ENCODE peak calls at places on chromosomes 3 and 15, in seven cellular contexts. V is HS-27A; O is activated CD4-positive, alpha-beta memory T cell treated with anti-CD3 and anti-CD28 coated beads, Interleukin-2, amount 10 ng/mL, durations not matched to agents 7 days and 5 days; W is left ventricle myocardium inferior; P is SK-N-SH; M is Peyer's patch; N is NCI-H2029. T is an unnamed sample.
A peak's percentile ranks its signal among the peaks of the same experiment; 100 is the strongest.

GRCh38 chr3:11452988-11453847 is 181.0 kb downstream of the ATG7 start:
- DNase-seq in V (peak; percentile 38), O (no peak), W (no peak), P (no peak), M (no peak), N (peak; percentile 64), T (no peak)

GRCh38 chr3:21170964-21171363 is 580.0 kb downstream of the ZNF385D start:
- DNase-seq in V (no peak), O (no peak), W (no peak), P (peak; percentile 17), M (no peak), N (no peak), T (no peak)

GRCh38 chr3:64909757-64910475 is 222.1 kb upstream of the ADAMTS9 start:
- DNase-seq in V (no peak), O (no peak), W (no peak), P (no peak), M (no peak), N (no peak), T (no peak)

GRCh38 chr3:157381606-157382005 is 55.0 kb upstream of the PTX3 start:
- DNase-seq in V (no peak), O (no peak), W (no peak), P (no peak), M (no peak), N (no peak), T (no peak)

GRCh38 chr3:123688241-123688747 is 103.4 kb upstream of the HACD2 start:
- DNase-seq in V (peak; percentile 93), O (no peak), W (no peak), P (no peak), M (no peak), N (no peak), T (no peak)

GRCh38 chr3:13022348-13023250 is 50.6 kb downstream of the IQSEC1 start:
- DNase-seq in V (peak; percentile 62), O (no peak), W (peak; percentile 85), P (peak; percentile 90), M (peak; percentile 79), N (peak; percentile 42), T (no peak)

GRCh38 chr3:61608711-61609110 is 47.3 kb downstream of the PTPRG start:
- DNase-seq in V (no peak), O (no peak), W (no peak), P (no peak), M (no peak), N (no peak), T (no peak)

GRCh38 chr3:69740103-69741021 is 1.1 kb downstream of the MITF start:
- DNase-seq in V (no peak), O (no peak), W (no peak), P (no peak), M (peak; percentile 50), N (peak; percentile 5), T (no peak)

GRCh38 chr3:123584284-123584987 is 417 bp downstream of the HACD2 start:
- DNase-seq in V (no peak), O (no peak), W (peak; percentile 67), P (peak; percentile 79), M (peak; percentile 67), N (peak; percentile 56), T (no peak)

GRCh38 chr3:13141991-13142412 is 68.8 kb upstream of the IQSEC1 start:
- DNase-seq in V (no peak), O (peak; percentile 45), W (no peak), P (no peak), M (peak; percentile 36), N (no peak), T (no peak)

GRCh38 chr15:74395319-74396145 is 28.1 kb upstream of the CYP11A1 start:
- DNase-seq in V (no peak), O (no peak), W (no peak), P (no peak), M (no peak), N (no peak), T (no peak)

GRCh38 chr15:58369261-58369699 is 62.5 kb upstream of the LIPC start:
- DNase-seq in V (peak; percentile 84), O (no peak), W (no peak), P (no peak), M (no peak), N (no peak), T (no peak)

GRCh38 chr3:70737656-70738309 is 425.3 kb upstream of the MDFIC2 start:
- DNase-seq in V (no peak), O (no peak), W (no peak), P (no peak), M (no peak), N (peak; percentile 55), T (no peak)

GRCh38 chr15:74619916-74620635 is 4.4 kb downstream of the CLK3 start:
- DNase-seq in V (no peak), O (no peak), W (no peak), P (no peak), M (no peak), N (no peak), T (no peak)

GRCh38 chr3:45599984-45600650 is 5.6 kb downstream of the LIMD1 start:
- DNase-seq in V (no peak), O (no peak), W (no peak), P (no peak), M (no peak), N (peak; percentile 65), T (no peak)

GRCh38 chr15:39270221-39270835 is 310.6 kb upstream of the THBS1 start:
- DNase-seq in V (no peak), O (no peak), W (no peak), P (no peak), M (no peak), N (no peak), T (no peak)

GRCh38 chr3:54324069-54324468 is 201.7 kb downstream of the CACNA2D3 start:
- DNase-seq in V (no peak), O (no peak), W (no peak), P (no peak), M (no peak), N (no peak), T (no peak)

GRCh38 chr3:40679289-40679688 is 154.5 kb downstream of the ZNF621 start:
- DNase-seq in V (no peak), O (no peak), W (no peak), P (no peak), M (no peak), N (no peak), T (no peak)

GRCh38 chr15:77087213-77087612 is 16.3 kb upstream of the TSPAN3 start:
- DNase-seq in V (no peak), O (no peak), W (no peak), P (no peak), M (no peak), N (no peak), T (no peak)

GRCh38 chr3:149736180-149737100 is 15.8 kb downstream of the COMMD2 start:
- DNase-seq in V (peak; percentile 33), O (no peak), W (no peak), P (no peak), M (no peak), N (no peak), T (no peak)